ENCODE peak calls at places on chromosome 1, in four cellular contexts. M, U, X and H are unnamed samples.

GRCh38 chr1:161068306-161069200 is 1.1 kb downstream of the ARHGAP30 start:
- DNase-seq in M (peak; percentile 62), U (no peak), X (no peak), H (no peak)

GRCh38 chr1:248842781-248843331 is 4.8 kb downstream of the ZNF672 start:
- DNase-seq in M (no peak), U (no peak), X (no peak), H (no peak)

GRCh38 chr1:37255111-37255795 is 219.1 kb upstream of the ZC3H12A start:
- DNase-seq in M (peak; percentile 80), U (peak; percentile 92), X (peak; percentile 21), H (no peak)

GRCh38 chr1:237205400-237206064 is 163.5 kb downstream of the RYR2 start:
- DNase-seq in M (no peak), U (no peak), X (no peak), H (no peak)

GRCh38 chr1:81165963-81166362 is 634.8 kb upstream of the ADGRL2 start:
- DNase-seq in M (no peak), U (no peak), X (no peak), H (no peak)

GRCh38 chr1:24890861-24891260 is 39.2 kb downstream of the RUNX3 start:
- DNase-seq in M (no peak), U (no peak), X (no peak), H (no peak)

GRCh38 chr1:88052162-88052561 is 631.9 kb upstream of the PKN2 start:
- DNase-seq in M (no peak), U (no peak), X (no peak), H (no peak)

GRCh38 chr1:201882665-201883132 is 6.0 kb upstream of the SHISA4 start:
- DNase-seq in M (peak; percentile 64), U (no peak), X (no peak), H (no peak)

GRCh38 chr1:6517435-6517851 is 26.0 kb upstream of the PLEKHG5 start:
- DNase-seq in M (peak; percentile 75), U (no peak), X (no peak), H (no peak)

GRCh38 chr1:934991-935750 is 11.4 kb downstream of the SAMD11 start:
- DNase-seq in M (no peak), U (no peak), X (no peak), H (no peak)

GRCh38 chr1:67771152-67771551 is 62.1 kb downstream of the GNG12 start:
- DNase-seq in M (peak; percentile 45), U (no peak), X (no peak), H (no peak)

GRCh38 chr1:7975212-7975865 is 13.8 kb downstream of the PARK7 start:
- DNase-seq in M (peak; percentile 85), U (peak; percentile 89), X (peak; percentile 70), H (peak; percentile 76)

GRCh38 chr1:219264557-219264956 is 90.9 kb downstream of the LYPLAL1 start:
- DNase-seq in M (no peak), U (no peak), X (no peak), H (peak; percentile 46)

GRCh38 chr1:118151312-118151937 is 33.6 kb downstream of the SPAG17 start:
- DNase-seq in M (peak; percentile 32), U (peak; percentile 70), X (no peak), H (peak; percentile 23)

GRCh38 chr1:223393275-223394214 is at the start of gene CCDC185:
- DNase-seq in M (no peak), U (peak; percentile 29), X (peak; percentile 25), H (no peak)

GRCh38 chr1:31798086-31798432 is 17.8 kb downstream of the SPOCD1 start:
- DNase-seq in M (no peak), U (no peak), X (no peak), H (no peak)

GRCh38 chr1:10761503-10762152 is 34.8 kb downstream of the CASZ1 start:
- DNase-seq in M (no peak), U (no peak), X (no peak), H (peak; percentile 27)

GRCh38 chr1:80529546-80529945 is 1271.2 kb upstream of the ADGRL2 start:
- DNase-seq in M (no peak), U (no peak), X (no peak), H (no peak)

GRCh38 chr1:227378183-227378582 is 59.9 kb upstream of the CDC42BPA start:
- DNase-seq in M (no peak), U (no peak), X (no peak), H (no peak)

GRCh38 chr1:145918992-145919939 is 749 bp upstream of the PEX11B start:
- DNase-seq in M (peak; percentile 74), U (peak; percentile 44), X (peak; percentile 53), H (peak; percentile 56)

GRCh38 chr1:118340928-118341905 is 156.2 kb upstream of the SPAG17 start:
- DNase-seq in M (no peak), U (no peak), X (no peak), H (no peak)

GRCh38 chr1:21520899-21521716 is 11.9 kb downstream of the ALPL start:
- DNase-seq in M (no peak), U (no peak), X (no peak), H (no peak)

GRCh38 chr1:43373034-43373940 is 5.5 kb upstream of the ELOVL1 start:
- DNase-seq in M (no peak), U (no peak), X (peak; percentile 48), H (no peak)

GRCh38 chr1:171913385-171913784 is 72.1 kb downstream of the DNM3 start:
- DNase-seq in M (no peak), U (no peak), X (peak; percentile 30), H (peak; percentile 5)

GRCh38 chr1:65292861-65293593 is 16.3 kb upstream of the DNAJC6 start:
- DNase-seq in M (peak; percentile 87), U (no peak), X (no peak), H (no peak)

GRCh38 chr1:29195875-29196274 is 14.2 kb upstream of the SRSF4 start:
- DNase-seq in M (no peak), U (no peak), X (no peak), H (no peak)

GRCh38 chr1:156081174-156082110 is 823 bp downstream of the MEX3A start:
- DNase-seq in M (no peak), U (no peak), X (no peak), H (no peak)

GRCh38 chr1:115067460-115067859 is 21.8 kb downstream of the TSPAN2 start:
- DNase-seq in M (no peak), U (no peak), X (no peak), H (no peak)

GRCh38 chr1:155979525-155980343 is 1.4 kb upstream of the ARHGEF2 start:
- DNase-seq in M (peak; percentile 81), U (no peak), X (no peak), H (no peak)

GRCh38 chr1:11447903-11448302 is 31.1 kb upstream of the DISP3 start:
- DNase-seq in M (no peak), U (no peak), X (no peak), H (no peak)

GRCh38 chr1:23122023-23122738 is 46.5 kb downstream of the LUZP1 start:
- DNase-seq in M (no peak), U (no peak), X (no peak), H (no peak)

GRCh38 chr1:91529856-91530255 is 29.2 kb downstream of the CDC7 start:
- DNase-seq in M (peak; percentile 19), U (no peak), X (no peak), H (no peak)

GRCh38 chr1:160108888-160109662 is 6.5 kb upstream of the ATP1A2 start:
- DNase-seq in M (peak; percentile 57), U (no peak), X (peak; percentile 75), H (peak; percentile 80)

DNA sequence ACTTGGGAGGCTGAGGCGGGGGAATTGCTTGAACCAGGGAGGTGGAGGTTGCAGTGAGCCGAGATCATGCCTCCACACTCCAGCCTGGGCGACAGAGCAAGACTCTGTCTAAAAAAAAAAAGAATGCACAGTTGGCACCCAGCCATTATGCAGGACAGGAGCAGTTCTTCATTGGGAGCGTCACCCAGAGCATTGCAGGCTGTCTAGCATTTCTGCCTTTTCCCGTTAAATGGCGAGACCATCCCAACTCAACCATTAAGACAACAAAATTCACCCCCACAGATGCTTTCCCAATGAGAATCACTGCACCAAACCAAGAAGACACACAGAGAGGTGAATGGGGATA is 105.8 kb downstream of the EDEM3 start:
- DNase-seq in M (no peak), U (no peak), X (no peak), H (no peak)
- TF ChIP-seq NR3C1 in M (no peak), U (no peak), X (no peak), H (no peak)

DNA sequence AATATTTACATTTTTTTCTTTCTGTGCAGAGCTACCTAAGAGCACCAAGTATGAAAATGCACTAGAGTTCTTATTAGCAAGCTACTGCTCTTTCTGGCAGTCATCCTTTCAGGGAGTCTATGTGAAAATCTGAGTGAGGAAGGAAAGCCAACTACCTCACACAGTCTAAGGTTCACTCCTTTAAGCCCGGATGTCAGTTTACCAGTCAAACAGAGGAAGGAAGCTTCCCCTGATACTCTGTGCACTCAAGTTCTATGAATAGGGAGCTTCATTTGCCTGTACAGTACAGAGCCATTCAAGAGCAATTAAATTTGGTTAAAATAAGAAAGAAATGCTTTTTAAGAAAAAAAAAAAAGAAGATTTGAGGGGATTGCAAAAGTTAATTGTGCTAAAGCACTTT is 6.9 kb downstream of the COL11A1 start:
- DNase-seq in M (no peak), U (no peak), X (no peak), H (no peak)
- TF ChIP-seq NR3C1 in M (no peak), U (no peak), X (no peak), H (no peak)

DNA sequence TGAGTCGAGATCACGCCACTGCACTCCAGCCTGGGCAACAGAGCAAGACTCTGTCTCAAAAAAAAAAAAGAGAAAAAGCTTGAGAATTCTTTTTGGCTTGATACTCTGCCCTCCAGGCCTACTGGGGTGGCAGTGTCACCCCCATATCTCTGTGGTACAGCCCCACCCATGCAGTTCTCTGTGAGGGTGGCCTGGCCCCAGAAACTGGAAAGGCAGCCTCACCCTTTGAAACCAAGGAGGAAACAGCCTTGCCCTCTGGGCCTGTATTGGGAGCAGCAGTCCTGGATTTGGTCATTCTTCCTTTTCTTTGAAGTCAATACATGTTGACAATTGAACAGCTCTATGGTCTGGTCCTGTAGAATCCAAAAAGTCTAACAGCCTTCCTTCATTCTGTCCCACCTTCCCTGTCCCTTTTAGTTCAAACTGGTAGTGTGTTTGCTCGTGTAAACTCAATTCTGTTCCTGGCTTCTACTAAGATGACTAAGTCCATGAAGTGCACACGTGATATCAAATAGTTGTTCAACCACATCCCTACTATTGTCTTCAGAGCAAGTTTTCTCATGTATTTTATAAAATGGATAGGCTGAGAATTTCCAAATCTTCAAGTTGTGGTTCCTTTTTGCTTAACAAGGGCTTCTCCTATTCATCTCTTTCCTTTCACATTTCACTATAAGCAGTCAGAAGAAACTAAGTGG is 13.2 kb downstream of the ST7L start:
- DNase-seq in M (no peak), U (no peak), X (no peak), H (no peak)
- TF ChIP-seq NR3C1 in M (no peak), U (no peak), X (no peak), H (no peak)

DNA sequence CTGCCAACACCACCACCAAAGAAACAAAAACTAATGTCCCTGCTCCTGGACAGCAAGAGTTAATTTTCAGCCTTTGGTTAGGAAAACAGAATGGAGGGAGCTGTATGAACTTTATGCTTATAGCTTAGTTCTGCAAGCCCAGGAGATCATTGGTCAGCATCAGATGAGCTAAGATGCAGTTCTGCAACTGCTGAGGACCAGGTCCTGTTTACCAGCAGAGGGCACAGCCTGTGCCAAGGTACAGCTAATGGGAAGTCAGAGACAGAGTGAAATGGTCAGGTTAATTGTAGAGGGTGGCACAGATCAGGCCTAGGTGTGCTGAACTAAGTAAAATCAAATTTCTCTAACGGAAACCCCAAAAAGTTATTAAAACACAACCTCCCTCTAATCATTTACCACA is 161.3 kb downstream of the ROR1 start:
- DNase-seq in M (no peak), U (no peak), X (no peak), H (no peak)
- TF ChIP-seq NR3C1 in M (no peak), U (no peak), X (no peak), H (no peak)

GRCh38 chr1:77514871-77515776 is 167.3 kb downstream of the ZZZ3 start:
- DNase-seq in M (no peak), U (peak; percentile 62), X (no peak), H (peak; percentile 31)
- TF ChIP-seq NR3C1 in M (no peak), U (no peak), X (no peak), H (no peak)